ENCODE peak calls at places on chromosomes 6 and 20, in seven cellular contexts. S is posterior vena cava, B is Calu3, V is substantia nigra, D is H9, C is adipocyte, Z is Peyer's patch. T is an unnamed sample.
A peak's percentile ranks its signal among the peaks of the same experiment; 100 is the strongest.

GRCh38 chr6:158414900-158415299 is 102.6 kb downstream of the TULP4 start:
- DNase-seq in S (no peak), B (no peak), V (no peak), D (no peak), C (no peak), Z (no peak), T (no peak)

GRCh38 chr6:18307006-18307405 is 42.7 kb upstream of the DEK start:
- DNase-seq in S (no peak), B (no peak), V (no peak), D (peak; percentile 31), C (peak; percentile 51), Z (no peak), T (peak; percentile 65)

GRCh38 chr20:23314714-23315498 is 35.7 kb upstream of the NXT1 start:
- DNase-seq in S (no peak), B (no peak), V (no peak), D (no peak), C (no peak), Z (no peak), T (no peak)

GRCh38 chr20:55172310-55173002 is 697.1 kb downstream of the DOK5 start:
- DNase-seq in S (no peak), B (no peak), V (no peak), D (no peak), C (no peak), Z (no peak), T (no peak)

GRCh38 chr6:12068899-12069557 is 56.9 kb downstream of the HIVEP1 start:
- DNase-seq in S (no peak), B (no peak), V (no peak), D (no peak), C (no peak), Z (no peak), T (no peak)

GRCh38 chr20:47088339-47088738 is 193.7 kb downstream of the EYA2 start:
- DNase-seq in S (no peak), B (peak; percentile 65), V (no peak), D (no peak), C (no peak), Z (no peak), T (no peak)

GRCh38 chr6:170290306-170291128 is at the start of gene DLL1:
- DNase-seq in S (peak; percentile 88), B (no peak), V (peak; percentile 77), D (peak; percentile 82), C (peak; percentile 76), Z (peak; percentile 76), T (peak; percentile 75)

GRCh38 chr6:46996860-46997641 is 45.1 kb downstream of the ADGRF1 start:
- DNase-seq in S (no peak), B (peak; percentile 19), V (no peak), D (no peak), C (no peak), Z (no peak), T (no peak)

GRCh38 chr6:134757911-134758361 is 192.0 kb downstream of the ALDH8A1 start:
- DNase-seq in S (no peak), B (peak; percentile 60), V (no peak), D (no peak), C (no peak), Z (peak; percentile 51), T (no peak)

GRCh38 chr6:70124443-70124842 is 178.4 kb downstream of the COL9A1 start:
- DNase-seq in S (no peak), B (no peak), V (no peak), D (no peak), C (no peak), Z (no peak), T (no peak)

GRCh38 chr6:136410201-136411027 is 120.8 kb upstream of the BCLAF1 start:
- DNase-seq in S (no peak), B (no peak), V (no peak), D (no peak), C (peak; percentile 19), Z (no peak), T (peak; percentile 31)

GRCh38 chr20:14288341-14289330 is 48.8 kb downstream of the FLRT3 start:
- DNase-seq in S (no peak), B (peak; percentile 9), V (no peak), D (no peak), C (peak; percentile 24), Z (no peak), T (peak; percentile 42)

GRCh38 chr20:57133926-57134650 is 132.4 kb downstream of the BMP7 start:
- DNase-seq in S (no peak), B (no peak), V (no peak), D (no peak), C (peak; percentile 19), Z (no peak), T (no peak)

GRCh38 chr20:19531446-19531845 is 226.6 kb upstream of the RIN2 start:
- DNase-seq in S (no peak), B (no peak), V (no peak), D (no peak), C (no peak), Z (no peak), T (no peak)

GRCh38 chr6:6643398-6643797 is 54.9 kb downstream of the LY86 start:
- DNase-seq in S (no peak), B (no peak), V (no peak), D (no peak), C (no peak), Z (no peak), T (no peak)

GRCh38 chr6:30154709-30155521 is 6.1 kb downstream of the TRIM10 start:
- DNase-seq in S (no peak), B (peak; percentile 51), V (no peak), D (no peak), C (peak; percentile 48), Z (peak; percentile 62), T (peak; percentile 92)

GRCh38 chr20:41587956-41588355 is 30.2 kb downstream of the CHD6 start:
- DNase-seq in S (no peak), B (no peak), V (no peak), D (no peak), C (peak; percentile 50), Z (no peak), T (peak; percentile 86)

GRCh38 chr6:159910342-159910741 is 19.6 kb downstream of the MAS1 start:
- DNase-seq in S (no peak), B (no peak), V (no peak), D (no peak), C (no peak), Z (no peak), T (no peak)

GRCh38 chr6:106735828-106736227 is 106.5 kb downstream of the QRSL1 start:
- DNase-seq in S (no peak), B (no peak), V (no peak), D (no peak), C (no peak), Z (no peak), T (no peak)

GRCh38 chr20:50690979-50691584 is at the start of gene RIPOR3:
- DNase-seq in S (peak; percentile 82), B (no peak), V (no peak), D (peak; percentile 63), C (peak; percentile 72), Z (peak; percentile 55), T (peak; percentile 64)

GRCh38 chr6:134589512-134589911 is 271.6 kb upstream of the SGK1 start:
- DNase-seq in S (no peak), B (no peak), V (no peak), D (peak; percentile 53), C (peak; percentile 96), Z (no peak), T (peak; percentile 91)